ENCODE peak calls at places on chromosome 12, in six cellular contexts. U is AG04449, Z is neuronal stem cell, C is upper lobe of right lung, Q is tibial artery, J is uterus. B is an unnamed sample.

GRCh38 chr12:22904485-22904884 is 279.5 kb downstream of the ETNK1 start:
- DNase-seq in U (no peak), Z (no peak), C (no peak), Q (no peak), J (no peak), B (no peak)

GRCh38 chr12:113103756-113104450 is 31.7 kb downstream of the RASAL1 start:
- DNase-seq in U (no peak), Z (no peak), C (peak), Q (no peak), J (no peak), B (no peak)

GRCh38 chr12:29782821-29783772 is 645 bp downstream of the TMTC1 start:
- DNase-seq in U (no peak), Z (peak), C (peak), Q (peak), J (peak), B (no peak)

GRCh38 chr12:9880532-9880931 is 757 bp upstream of the KLRF2 start:
- DNase-seq in U (no peak), Z (no peak), C (no peak), Q (no peak), J (no peak), B (no peak)

GRCh38 chr12:68376901-68377300 is 44.7 kb upstream of the MDM1 start:
- DNase-seq in U (no peak), Z (no peak), C (no peak), Q (no peak), J (no peak), B (no peak)

GRCh38 chr12:67362526-67362925 is 93.4 kb downstream of the CAND1 start:
- DNase-seq in U (no peak), Z (no peak), C (no peak), Q (no peak), J (no peak), B (no peak)

GRCh38 chr12:51441583-51441982 is 17.0 kb downstream of the SLC4A8 start:
- DNase-seq in U (peak), Z (no peak), C (no peak), Q (no peak), J (no peak), B (peak)

GRCh38 chr12:59973515-59973914 is 377.7 kb downstream of the SLC16A7 start:
- DNase-seq in U (peak), Z (no peak), C (no peak), Q (no peak), J (no peak), B (peak)

GRCh38 chr12:96263449-96263902 is 69.3 kb downstream of the ELK3 start:
- DNase-seq in U (no peak), Z (no peak), C (no peak), Q (no peak), J (no peak), B (no peak)

GRCh38 chr12:106773286-106773685 is 1.2 kb upstream of the RIC8B start:
- DNase-seq in U (no peak), Z (no peak), C (no peak), Q (no peak), J (no peak), B (no peak)

GRCh38 chr12:108425238-108425795 is 86.2 kb upstream of the CMKLR1 start:
- DNase-seq in U (no peak), Z (no peak), C (no peak), Q (no peak), J (no peak), B (no peak)

GRCh38 chr12:7241404-7242005 is 52.0 kb downstream of the PEX5 start:
- DNase-seq in U (peak), Z (no peak), C (no peak), Q (no peak), J (no peak), B (peak)

GRCh38 chr12:76029982-76030377 is 1.6 kb downstream of the PHLDA1 start:
- DNase-seq in U (no peak), Z (no peak), C (peak), Q (no peak), J (no peak), B (no peak)

GRCh38 chr12:75665216-75665615 is 153.8 kb upstream of the KRR1 start:
- DNase-seq in U (no peak), Z (no peak), C (no peak), Q (no peak), J (no peak), B (no peak)

GRCh38 chr12:84954415-84954814 is 41.8 kb upstream of the SLC6A15 start:
- DNase-seq in U (no peak), Z (no peak), C (no peak), Q (no peak), J (no peak), B (no peak)

GRCh38 chr12:86660488-86661171 is 404.4 kb upstream of the MGAT4C start:
- DNase-seq in U (peak), Z (no peak), C (no peak), Q (no peak), J (no peak), B (peak)

GRCh38 chr12:33514893-33515292 is 75.3 kb upstream of the SYT10 start:
- DNase-seq in U (no peak), Z (no peak), C (no peak), Q (no peak), J (no peak), B (no peak)

GRCh38 chr12:12017135-12017581 is 53.6 kb upstream of the BCL2L14 start:
- DNase-seq in U (no peak), Z (no peak), C (no peak), Q (no peak), J (no peak), B (no peak)

GRCh38 chr12:127677537-127678131 is 589.3 kb upstream of the TMEM132C start:
- DNase-seq in U (peak), Z (peak), C (no peak), Q (peak), J (peak), B (peak)

GRCh38 chr12:56299308-56299852 is 750 bp downstream of the CS start:
- DNase-seq in U (no peak), Z (no peak), C (no peak), Q (no peak), J (no peak), B (no peak)

GRCh38 chr12:125882141-125882540 is 816.9 kb downstream of the AACS start:
- DNase-seq in U (no peak), Z (no peak), C (no peak), Q (no peak), J (no peak), B (no peak)

GRCh38 chr12:93422050-93422449 is 19.7 kb downstream of the UBE2N start:
- DNase-seq in U (no peak), Z (no peak), C (no peak), Q (no peak), J (no peak), B (no peak)

GRCh38 chr12:117890644-117891043 is 78.1 kb downstream of the KSR2 start:
- DNase-seq in U (no peak), Z (no peak), C (no peak), Q (no peak), J (no peak), B (no peak)

GRCh38 chr12:66516133-66516532 is 162.7 kb downstream of the GRIP1 start:
- DNase-seq in U (no peak), Z (no peak), C (no peak), Q (no peak), J (no peak), B (no peak)

GRCh38 chr12:31220633-31221565 is 105.1 kb downstream of the SINHCAF start:
- DNase-seq in U (no peak), Z (no peak), C (no peak), Q (no peak), J (no peak), B (no peak)

GRCh38 chr12:92188517-92189188 is 43.0 kb upstream of the BTG1 start:
- DNase-seq in U (no peak), Z (no peak), C (no peak), Q (no peak), J (no peak), B (no peak)

GRCh38 chr12:26239127-26239500 is 43.7 kb downstream of the SSPN start:
- DNase-seq in U (no peak), Z (no peak), C (no peak), Q (no peak), J (no peak), B (no peak)

GRCh38 chr12:9364224-9365176 is 156.3 kb upstream of the PZP start:
- DNase-seq in U (peak), Z (no peak), C (no peak), Q (no peak), J (no peak), B (peak)

GRCh38 chr12:104219361-104219892 is 3.8 kb downstream of the TXNRD1 start:
- DNase-seq in U (peak), Z (no peak), C (no peak), Q (no peak), J (no peak), B (peak)

GRCh38 chr12:113990548-113991223 is 24.6 kb upstream of the RBM19 start:
- DNase-seq in U (no peak), Z (no peak), C (no peak), Q (no peak), J (no peak), B (no peak)

GRCh38 chr12:132175496-132176357 is 31.5 kb downstream of the NOC4L start:
- DNase-seq in U (no peak), Z (no peak), C (no peak), Q (no peak), J (no peak), B (no peak)

GRCh38 chr12:12178545-12178944 is 88.3 kb downstream of the LRP6 start:
- DNase-seq in U (no peak), Z (no peak), C (no peak), Q (no peak), J (no peak), B (no peak)

GRCh38 chr12:129771238-129771637 is 132.6 kb downstream of the TMEM132D start:
- DNase-seq in U (no peak), Z (no peak), C (no peak), Q (no peak), J (no peak), B (no peak)

GRCh38 chr12:64797156-64797555 is 27.3 kb upstream of the TBC1D30 start:
- DNase-seq in U (no peak), Z (no peak), C (no peak), Q (no peak), J (no peak), B (no peak)

GRCh38 chr12:32736445-32736844 is 19.3 kb downstream of the YARS2 start:
- DNase-seq in U (no peak), Z (no peak), C (no peak), Q (no peak), J (no peak), B (no peak)

GRCh38 chr12:45263587-45263986 is 47.7 kb downstream of the ANO6 start:
- DNase-seq in U (no peak), Z (no peak), C (no peak), Q (no peak), J (no peak), B (no peak)

GRCh38 chr12:45273717-45274271 is 57.9 kb downstream of the ANO6 start:
- DNase-seq in U (peak), Z (no peak), C (no peak), Q (peak), J (no peak), B (peak)

GRCh38 chr12:45269407-45269741 is 53.5 kb downstream of the ANO6 start:
- DNase-seq in U (no peak), Z (no peak), C (no peak), Q (no peak), J (no peak), B (no peak)

GRCh38 chr12:45268672-45269406 is 52.9 kb downstream of the ANO6 start:
- DNase-seq in U (peak), Z (no peak), C (peak), Q (peak), J (peak), B (peak)
- H3K4me3 ChIP-seq in U (peak), Z (no peak), C (peak), Q (peak), J (no peak), B (peak)

GRCh38 chr12:124369055-124369900 is 74.4 kb downstream of the RFLNA start:
- DNase-seq in U (no peak), Z (no peak), C (peak), Q (peak), J (peak), B (peak)
- H3K4me3 ChIP-seq in U (no peak), Z (no peak), C (no peak), Q (no peak), J (no peak), B (no peak)

GRCh38 chr12:119338593-119339363 is 4.2 kb downstream of the CCDC60 start:
- DNase-seq in U (no peak), Z (peak), C (no peak), Q (no peak), J (no peak), B (no peak)
- H3K4me3 ChIP-seq in U (no peak), Z (no peak), C (no peak), Q (no peak), J (no peak), B (no peak)

GRCh38 chr12:24608108-24608507 is 340.8 kb downstream of the BCAT1 start:
- DNase-seq in U (no peak), Z (no peak), C (no peak), Q (no peak), J (no peak), B (no peak)

GRCh38 chr12:24605466-24605865 is 343.4 kb downstream of the BCAT1 start:
- DNase-seq in U (no peak), Z (no peak), C (no peak), Q (no peak), J (no peak), B (no peak)

GRCh38 chr12:24608637-24609285 is 340.1 kb downstream of the BCAT1 start:
- DNase-seq in U (no peak), Z (no peak), C (no peak), Q (no peak), J (no peak), B (no peak)

GRCh38 chr12:24603371-24603770 is 345.5 kb downstream of the BCAT1 start:
- DNase-seq in U (no peak), Z (no peak), C (no peak), Q (no peak), J (no peak), B (no peak)

DNA sequence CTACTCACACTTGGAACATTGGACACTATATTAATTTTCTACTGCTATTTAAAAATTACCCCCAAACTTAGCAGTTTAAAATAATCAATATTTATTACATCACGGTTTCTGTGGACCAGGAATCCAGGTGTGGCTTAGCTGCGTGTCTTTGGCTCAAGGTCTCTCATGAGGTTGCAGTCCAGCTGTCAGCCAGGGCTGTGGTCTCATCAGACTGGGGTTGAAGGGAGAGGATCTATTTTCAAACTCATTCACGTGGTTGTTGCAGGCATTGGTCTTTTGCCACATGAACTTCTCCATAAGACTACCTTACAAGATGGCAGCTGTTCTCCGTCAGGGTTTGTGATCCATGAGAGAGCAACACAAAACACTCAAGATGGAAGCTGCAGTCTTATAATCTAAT is 343.0 kb downstream of the BCAT1 start:
- DNase-seq in U (no peak), Z (no peak), C (no peak), Q (no peak), J (no peak), B (no peak)
- H3K4me3 ChIP-seq in U (no peak), Z (no peak), C (no peak), Q (no peak), J (no peak), B (no peak)

GRCh38 chr12:14396071-14396470 is 30.6 kb downstream of the ATF7IP start:
- DNase-seq in U (no peak), Z (no peak), C (no peak), Q (no peak), J (no peak), B (no peak)

GRCh38 chr12:14395059-14395778 is 29.7 kb downstream of the ATF7IP start:
- DNase-seq in U (no peak), Z (no peak), C (no peak), Q (no peak), J (no peak), B (no peak)

GRCh38 chr12:14394317-14395058 is 29.0 kb downstream of the ATF7IP start:
- DNase-seq in U (peak), Z (peak), C (no peak), Q (no peak), J (no peak), B (peak)

GRCh38 chr12:14390885-14391530 is 25.5 kb downstream of the ATF7IP start:
- DNase-seq in U (no peak), Z (no peak), C (no peak), Q (no peak), J (no peak), B (no peak)

GRCh38 chr12:14393736-14394135 is 28.3 kb downstream of the ATF7IP start:
- DNase-seq in U (no peak), Z (no peak), C (no peak), Q (no peak), J (no peak), B (no peak)
- H3K4me3 ChIP-seq in U (no peak), Z (no peak), C (no peak), Q (peak), J (no peak), B (no peak)

GRCh38 chr12:15256760-15257159 is 35.5 kb upstream of the RERG start:
- DNase-seq in U (no peak), Z (no peak), C (no peak), Q (no peak), J (peak), B (peak)

GRCh38 chr12:15253990-15254389 is 32.8 kb upstream of the RERG start:
- DNase-seq in U (no peak), Z (peak), C (no peak), Q (no peak), J (no peak), B (no peak)
- H3K4me3 ChIP-seq in U (no peak), Z (no peak), C (no peak), Q (no peak), J (no peak), B (no peak)

GRCh38 chr12:53200107-53200457 is 7.0 kb downstream of the ITGB7 start:
- DNase-seq in U (no peak), Z (no peak), C (no peak), Q (no peak), J (no peak), B (no peak)

GRCh38 chr12:53200458-53201169 is 6.4 kb downstream of the ITGB7 start:
- DNase-seq in U (no peak), Z (no peak), C (no peak), Q (no peak), J (no peak), B (no peak)

GRCh38 chr12:53197011-53197640 is 9.9 kb downstream of the ITGB7 start:
- DNase-seq in U (no peak), Z (no peak), C (no peak), Q (peak), J (no peak), B (no peak)

GRCh38 chr12:53199700-53200099 is 7.4 kb downstream of the ITGB7 start:
- DNase-seq in U (no peak), Z (no peak), C (no peak), Q (no peak), J (no peak), B (no peak)

DNA sequence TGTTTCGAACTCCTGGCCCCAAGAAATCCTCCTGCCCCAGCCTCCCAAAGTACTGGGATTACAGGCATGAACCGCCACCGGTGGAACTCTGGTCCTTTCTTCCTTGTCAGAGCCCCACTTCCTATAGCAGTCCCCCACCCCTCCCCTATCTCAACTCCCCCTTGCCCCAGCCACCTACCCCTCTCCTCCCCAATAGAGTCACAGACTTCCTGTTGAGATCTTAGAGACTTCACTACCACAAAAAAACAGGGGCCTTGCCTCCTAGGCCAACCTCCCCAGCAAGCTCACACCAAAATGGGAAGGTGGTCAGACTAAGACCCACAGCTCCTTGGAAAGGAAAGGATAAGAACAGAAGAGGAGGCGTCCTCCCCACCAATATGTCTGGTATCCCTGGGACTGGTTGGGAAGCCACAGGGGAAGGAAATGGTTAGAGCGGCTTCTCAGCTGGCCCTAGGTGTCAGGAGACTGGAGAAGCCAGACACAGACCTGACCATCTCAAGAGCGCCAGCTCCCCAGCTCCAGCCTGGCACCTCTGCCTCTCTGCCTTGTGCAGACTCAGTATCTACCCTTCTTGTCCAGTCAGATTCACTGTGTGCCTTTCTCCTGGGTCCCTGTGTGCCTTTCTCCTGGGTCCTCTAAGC is 8.5 kb downstream of the ITGB7 start:
- DNase-seq in U (no peak), Z (no peak), C (no peak), Q (no peak), J (no peak), B (no peak)
- H3K4me3 ChIP-seq in U (no peak), Z (peak), C (no peak), Q (no peak), J (no peak), B (no peak)

DNA sequence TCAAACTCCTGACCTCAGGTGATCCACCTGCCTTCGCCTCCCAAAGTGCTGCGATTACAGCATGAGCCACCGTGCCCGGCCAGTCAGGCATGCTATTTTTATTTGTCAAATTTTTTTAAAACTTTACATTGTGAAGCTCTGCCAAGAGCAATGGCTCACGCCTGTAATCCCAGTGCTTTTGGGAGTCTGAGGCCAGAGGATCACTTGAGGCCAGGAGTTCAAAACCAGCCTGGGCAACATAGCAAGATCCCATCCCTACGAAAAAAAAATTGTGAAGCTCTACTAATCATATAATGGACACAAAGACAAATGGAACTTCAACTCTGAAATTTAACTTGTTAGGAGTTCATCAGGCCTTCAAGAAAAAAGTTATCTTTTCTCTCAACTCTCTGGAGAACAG is 1.9 kb downstream of the R3HDM2 start:
- DNase-seq in U (no peak), Z (no peak), C (no peak), Q (no peak), J (no peak), B (no peak)
- H3K4me3 ChIP-seq in U (no peak), Z (no peak), C (no peak), Q (no peak), J (no peak), B (no peak)

GRCh38 chr12:116365114-116365513 is 87.6 kb upstream of the MED13L start:
- DNase-seq in U (no peak), Z (no peak), C (no peak), Q (no peak), J (no peak), B (no peak)

GRCh38 chr12:116358850-116359761 is 81.6 kb upstream of the MED13L start:
- DNase-seq in U (no peak), Z (peak), C (peak), Q (peak), J (peak), B (peak)

GRCh38 chr12:116365606-116366455 is 88.3 kb upstream of the MED13L start:
- DNase-seq in U (no peak), Z (no peak), C (no peak), Q (no peak), J (no peak), B (no peak)

GRCh38 chr12:116361404-116362223 is 84.1 kb upstream of the MED13L start:
- DNase-seq in U (no peak), Z (no peak), C (no peak), Q (no peak), J (no peak), B (peak)

GRCh38 chr12:116360579-116361403 is 83.3 kb upstream of the MED13L start:
- DNase-seq in U (no peak), Z (no peak), C (no peak), Q (no peak), J (no peak), B (no peak)
- H3K4me3 ChIP-seq in U (no peak), Z (no peak), C (no peak), Q (no peak), J (no peak), B (no peak)